ENCODE peak calls at places on chromosomes 4 and X, in seven cellular contexts. O, I, Y, U, Q, D and W are unnamed samples.
A peak's percentile ranks its signal among the peaks of the same experiment; 100 is the strongest.

GRCh38 chr4:38989487-38989886 is 42.7 kb downstream of the TMEM156 start:
- DNase-seq in O (no peak), I (no peak), Y (no peak), U (no peak), Q (no peak), D (no peak), W (no peak)

GRCh38 chr4:8574796-8575370 is 5.3 kb upstream of the GPR78 start:
- DNase-seq in O (no peak), I (no peak), Y (no peak), U (no peak), Q (no peak), D (no peak), W (no peak)

GRCh38 chr4:66662620-66663019 is 882.7 kb downstream of the CENPC start:
- DNase-seq in O (no peak), I (no peak), Y (no peak), U (no peak), Q (no peak), D (no peak), W (no peak)

GRCh38 chr4:15451181-15451865 is 18.4 kb upstream of the CC2D2A start:
- DNase-seq in O (no peak), I (no peak), Y (no peak), U (no peak), Q (no peak), D (no peak), W (no peak)

GRCh38 chrX:11558972-11559371 is 106.7 kb downstream of the ARHGAP6 start:
- DNase-seq in O (no peak), I (peak; percentile 12), Y (no peak), U (peak; percentile 29), Q (no peak), D (peak; percentile 24), W (no peak)

GRCh38 chrX:37685452-37686347 is at the start of gene XK:
- DNase-seq in O (peak; percentile 71), I (peak; percentile 71), Y (peak; percentile 39), U (peak; percentile 65), Q (peak; percentile 28), D (no peak), W (no peak)

GRCh38 chrX:49810233-49810632 is 18.9 kb upstream of the PAGE4 start:
- DNase-seq in O (no peak), I (no peak), Y (no peak), U (no peak), Q (no peak), D (no peak), W (no peak)

GRCh38 chr4:140233811-140234696 is 80.1 kb upstream of the MAML3 start:
- DNase-seq in O (no peak), I (no peak), Y (peak; percentile 5), U (no peak), Q (no peak), D (no peak), W (no peak)

GRCh38 chr4:150192986-150193385 is 114.7 kb downstream of the DCLK2 start:
- DNase-seq in O (no peak), I (no peak), Y (no peak), U (no peak), Q (no peak), D (no peak), W (no peak)

GRCh38 chrX:100316987-100317386 is 93.1 kb downstream of the PCDH19 start:
- DNase-seq in O (no peak), I (no peak), Y (no peak), U (no peak), Q (no peak), D (no peak), W (no peak)

GRCh38 chr4:148305749-148306148 is 136.5 kb downstream of the NR3C2 start:
- DNase-seq in O (no peak), I (no peak), Y (no peak), U (no peak), Q (no peak), D (no peak), W (no peak)

GRCh38 chr4:15948826-15949225 is 10.3 kb upstream of the FGFBP1 start:
- DNase-seq in O (no peak), I (no peak), Y (no peak), U (no peak), Q (no peak), D (no peak), W (no peak)

GRCh38 chr4:924107-925096 is 7.7 kb downstream of the GAK start:
- DNase-seq in O (no peak), I (peak; percentile 33), Y (no peak), U (no peak), Q (no peak), D (no peak), W (no peak)

GRCh38 chrX:72107320-72107719 is 24.4 kb downstream of the RTL5 start:
- DNase-seq in O (no peak), I (no peak), Y (no peak), U (no peak), Q (no peak), D (no peak), W (no peak)

GRCh38 chr4:7987148-7987989 is 47.7 kb upstream of the AFAP1 start:
- DNase-seq in O (peak; percentile 87), I (peak; percentile 79), Y (peak; percentile 35), U (peak; percentile 81), Q (peak; percentile 63), D (peak; percentile 69), W (peak; percentile 84)

GRCh38 chrX:9352683-9353430 is 112.0 kb upstream of the TBL1X start:
- DNase-seq in O (peak; percentile 30), I (peak; percentile 41), Y (peak; percentile 4), U (peak; percentile 49), Q (no peak), D (peak; percentile 4), W (no peak)

GRCh38 chrX:154014429-154015380 is 5.0 kb downstream of the IRAK1 start:
- DNase-seq in O (no peak), I (no peak), Y (no peak), U (no peak), Q (no peak), D (no peak), W (no peak)

GRCh38 chrX:2283111-2283847 is 217.5 kb downstream of the DHRSX start:
- DNase-seq in O (no peak), I (no peak), Y (no peak), U (no peak), Q (no peak), D (no peak), W (no peak)

GRCh38 chr4:112277705-112278448 is 7.8 kb downstream of the TIFA start:
- DNase-seq in O (no peak), I (no peak), Y (no peak), U (no peak), Q (no peak), D (no peak), W (no peak)

GRCh38 chr4:112277220-112277619 is 8.5 kb downstream of the TIFA start:
- DNase-seq in O (no peak), I (no peak), Y (no peak), U (no peak), Q (no peak), D (no peak), W (no peak)

GRCh38 chr4:112280657-112281056 is 5.0 kb downstream of the TIFA start:
- DNase-seq in O (no peak), I (no peak), Y (no peak), U (no peak), Q (no peak), D (no peak), W (no peak)

GRCh38 chr4:112279882-112280315 is 5.8 kb downstream of the TIFA start:
- DNase-seq in O (no peak), I (no peak), Y (no peak), U (no peak), Q (no peak), D (no peak), W (no peak)

DNA sequence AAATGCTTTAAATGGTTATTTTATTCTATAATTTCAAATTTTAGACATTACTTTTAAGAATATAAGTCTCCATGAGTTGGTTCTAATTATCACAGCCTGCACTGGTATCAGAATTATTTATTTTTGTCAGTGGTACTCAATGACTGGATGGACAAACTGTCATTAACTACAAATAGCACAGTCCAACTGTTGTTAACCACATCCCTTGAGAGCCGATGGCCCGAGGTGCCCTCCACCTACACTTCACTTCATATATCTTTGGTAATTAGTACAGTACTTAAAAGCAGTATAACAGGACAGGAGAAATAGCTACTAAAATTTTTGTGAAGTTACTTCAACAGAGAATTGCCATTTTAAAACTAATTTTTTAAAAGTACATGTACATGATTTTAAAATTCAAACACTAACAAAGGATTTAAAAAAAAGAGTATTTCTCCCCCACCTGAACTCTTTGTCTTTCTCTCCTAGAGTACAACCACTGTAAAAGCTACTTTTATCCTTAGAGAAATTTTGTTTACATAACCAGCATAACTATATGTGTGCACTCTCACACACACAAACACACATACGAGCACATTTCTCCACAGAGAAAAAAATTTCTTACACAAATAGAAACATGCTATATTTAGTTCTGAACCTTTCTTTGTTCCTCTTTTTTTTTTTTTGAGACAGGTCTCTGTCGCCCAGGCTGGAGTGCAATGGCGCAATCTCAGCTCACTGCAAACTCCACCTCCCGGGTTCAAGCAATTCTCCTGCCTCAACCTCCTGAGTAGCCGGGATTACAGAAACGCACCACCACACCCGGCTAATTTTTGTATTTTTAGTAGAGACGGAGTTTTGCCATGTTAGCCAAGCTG is 6.5 kb downstream of the TIFA start:
- DNase-seq in O (no peak), I (no peak), Y (no peak), U (no peak), Q (no peak), D (peak; percentile 62), W (no peak)
- TF ChIP-seq POLR2A in O (no peak), I (no peak), Y (no peak), U (no peak), Q (no peak), D (no peak), W (no peak)

GRCh38 chr4:101102114-101102752 is 245.1 kb downstream of the PPP3CA start:
- DNase-seq in O (peak; percentile 69), I (peak; percentile 20), Y (peak; percentile 15), U (peak; percentile 42), Q (peak; percentile 29), D (no peak), W (peak; percentile 70)

GRCh38 chr4:101099001-101099400 is 248.3 kb downstream of the PPP3CA start:
- DNase-seq in O (no peak), I (no peak), Y (no peak), U (no peak), Q (no peak), D (no peak), W (no peak)

GRCh38 chr4:101104264-101105052 is 242.9 kb downstream of the PPP3CA start:
- DNase-seq in O (no peak), I (no peak), Y (no peak), U (no peak), Q (no peak), D (no peak), W (no peak)

GRCh38 chr4:101101072-101101471 is 246.3 kb downstream of the PPP3CA start:
- DNase-seq in O (no peak), I (no peak), Y (no peak), U (no peak), Q (no peak), D (no peak), W (no peak)

GRCh38 chr4:101103381-101104142 is 243.8 kb downstream of the PPP3CA start:
- DNase-seq in O (no peak), I (no peak), Y (no peak), U (no peak), Q (no peak), D (no peak), W (no peak)
- H3K27ac ChIP-seq in O (no peak overlapping the region), I (peak overlapping the region; percentile 59), Y (no peak overlapping the region), U (peak overlapping the region; percentile 63), Q (no peak overlapping the region), D (no peak overlapping the region), W (peak overlapping the region; percentile 56)

GRCh38 chrX:131729295-131729694 is 185.4 kb downstream of the OR13H1 start:
- DNase-seq in O (peak; percentile 16), I (peak; percentile 89), Y (no peak), U (peak; percentile 84), Q (peak; percentile 84), D (no peak), W (no peak)
- TF ChIP-seq POLR2A in O (no peak), I (no peak), Y (no peak), U (no peak), Q (no peak), D (no peak), W (no peak)

GRCh38 chr4:99028187-99028586 is 32.7 kb downstream of the METAP1 start:
- DNase-seq in O (no peak), I (no peak), Y (no peak), U (no peak), Q (no peak), D (peak; percentile 19), W (no peak)
- H3K27ac ChIP-seq in O (no peak overlapping the region), I (no peak overlapping the region), Y (no peak overlapping the region), U (no peak overlapping the region), Q (no peak overlapping the region), D (peak overlapping the region; percentile 59), W (no peak overlapping the region)